ENCODE peak calls at places on chromosomes 6 and 20, in seven cellular contexts. E, M, A, J, Y, O and Q are unnamed samples.

GRCh38 chr20:11852189-11852588 is 65.5 kb upstream of the BTBD3 start:
- DNase-seq in E (no peak), M (no peak), A (no peak), J (no peak), Y (no peak), O (no peak), Q (no peak)

GRCh38 chr6:116764557-116764960 is 960 bp downstream of the FAM162B start:
- DNase-seq in E (no peak), M (no peak), A (no peak), J (no peak), Y (no peak), O (no peak), Q (peak; percentile 7)

GRCh38 chr20:16574656-16575355 is 1.6 kb upstream of the KIF16B start:
- DNase-seq in E (peak; percentile 88), M (peak; percentile 87), A (peak; percentile 63), J (no peak), Y (peak; percentile 53), O (peak; percentile 95), Q (peak; percentile 62)

GRCh38 chr20:53623454-53624206 is 30.0 kb upstream of the ZNF217 start:
- DNase-seq in E (peak; percentile 61), M (peak; percentile 63), A (peak; percentile 34), J (no peak), Y (no peak), O (peak; percentile 61), Q (peak; percentile 10)

GRCh38 chr6:156612361-156612760 is 164.8 kb upstream of the ARID1B start:
- DNase-seq in E (no peak), M (no peak), A (no peak), J (no peak), Y (no peak), O (no peak), Q (no peak)

GRCh38 chr6:95686858-95687257 is 109.5 kb downstream of the MANEA start:
- DNase-seq in E (no peak), M (no peak), A (no peak), J (no peak), Y (no peak), O (no peak), Q (no peak)

GRCh38 chr6:157989541-157990289 is 8.1 kb downstream of the SYNJ2 start:
- DNase-seq in E (peak; percentile 91), M (peak; percentile 90), A (no peak), J (no peak), Y (no peak), O (peak; percentile 88), Q (no peak)

GRCh38 chr6:53517021-53517420 is 27.9 kb downstream of the GCLC start:
- DNase-seq in E (no peak), M (no peak), A (no peak), J (no peak), Y (no peak), O (no peak), Q (no peak)

GRCh38 chr6:31797607-31798006 is 2.1 kb upstream of the VARS1 start:
- DNase-seq in E (no peak), M (no peak), A (peak; percentile 42), J (no peak), Y (no peak), O (no peak), Q (no peak)

GRCh38 chr6:71028877-71029252 is 72.0 kb upstream of the B3GAT2 start:
- DNase-seq in E (no peak), M (no peak), A (no peak), J (no peak), Y (no peak), O (no peak), Q (no peak)

GRCh38 chr6:26342106-26342999 is 22.6 kb upstream of the BTN3A2 start:
- DNase-seq in E (no peak), M (no peak), A (no peak), J (no peak), Y (no peak), O (no peak), Q (no peak)

GRCh38 chr6:33008944-33009861 is at the start of gene HLA-DOA:
- DNase-seq in E (no peak), M (no peak), A (peak; percentile 24), J (no peak), Y (no peak), O (no peak), Q (no peak)

GRCh38 chr20:56359212-56360132 is 698 bp downstream of the FAM210B start:
- DNase-seq in E (peak; percentile 39), M (peak; percentile 58), A (no peak), J (peak; percentile 26), Y (no peak), O (peak; percentile 68), Q (no peak)

GRCh38 chr6:47235964-47236760 is 73.5 kb downstream of the TNFRSF21 start:
- DNase-seq in E (peak; percentile 25), M (no peak), A (no peak), J (no peak), Y (no peak), O (peak; percentile 47), Q (no peak)

GRCh38 chr6:111750753-111751684 is 122.2 kb downstream of the FYN start:
- DNase-seq in E (no peak), M (no peak), A (peak; percentile 82), J (no peak), Y (no peak), O (no peak), Q (no peak)

GRCh38 chr6:126614642-126615504 is 275.0 kb downstream of the CENPW start:
- DNase-seq in E (no peak), M (no peak), A (no peak), J (no peak), Y (no peak), O (no peak), Q (no peak)

GRCh38 chr20:3094848-3095629 is 10.5 kb upstream of the AVP start:
- DNase-seq in E (no peak), M (no peak), A (no peak), J (no peak), Y (no peak), O (no peak), Q (no peak)

GRCh38 chr6:33837971-33838665 is 34.3 kb upstream of the MLN start:
- DNase-seq in E (no peak), M (no peak), A (no peak), J (peak; percentile 16), Y (no peak), O (no peak), Q (no peak)

GRCh38 chr6:162063666-162064065 is 663.9 kb downstream of the PRKN start:
- DNase-seq in E (no peak), M (no peak), A (no peak), J (no peak), Y (no peak), O (no peak), Q (no peak)

GRCh38 chr6:32047539-32047854 is 9.3 kb downstream of the CYP21A2 start:
- DNase-seq in E (no peak), M (no peak), A (no peak), J (no peak), Y (no peak), O (no peak), Q (no peak)

DNA sequence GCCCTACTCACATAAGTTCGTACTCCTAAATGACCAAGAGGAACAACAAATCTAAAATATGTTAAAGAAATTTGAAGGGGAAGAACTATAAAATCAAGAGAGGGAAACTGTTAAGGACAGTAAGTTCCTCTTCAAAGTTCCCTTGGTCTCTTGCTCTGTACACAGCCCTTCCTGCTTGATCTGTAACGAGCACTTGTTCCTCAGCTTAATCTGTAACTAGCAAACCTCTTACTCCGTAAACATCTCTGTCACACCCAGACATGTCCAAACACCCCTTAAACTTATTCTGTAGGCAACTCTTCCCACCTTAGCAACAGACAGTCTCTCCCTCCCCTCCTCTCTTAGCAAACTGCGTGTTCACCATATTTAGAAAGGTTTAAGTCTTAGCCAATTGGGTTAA is 29.9 kb downstream of the PLN start:
- DNase-seq in E (no peak), M (no peak), A (no peak), J (no peak), Y (no peak), O (no peak), Q (no peak)
- H3K9me3 ChIP-seq in E (no peaks in the 10 kb centered on the region), M (peaks cover 33% of the 10 kb centered on the region), A (no peaks in the 10 kb centered on the region), J (peaks cover 35% of the 10 kb centered on the region), Y (peaks cover 44% of the 10 kb centered on the region), O (peaks cover 58% of the 10 kb centered on the region), Q (peaks cover 32% of the 10 kb centered on the region)

GRCh38 chr20:45372241-45372640 is 5.9 kb downstream of the TP53TG5 start:
- DNase-seq in E (no peak), M (no peak), A (no peak), J (no peak), Y (no peak), O (no peak), Q (no peak)

GRCh38 chr20:45368221-45368980 is 5.4 kb downstream of the SYS1 start:
- DNase-seq in E (no peak), M (no peak), A (peak; percentile 51), J (no peak), Y (no peak), O (no peak), Q (no peak)

GRCh38 chr20:45372646-45373352 is 5.3 kb downstream of the TP53TG5 start:
- DNase-seq in E (no peak), M (no peak), A (no peak), J (no peak), Y (no peak), O (peak; percentile 65), Q (no peak)

GRCh38 chr20:45373353-45374100 is 4.6 kb downstream of the TP53TG5 start:
- DNase-seq in E (peak; percentile 93), M (peak; percentile 95), A (peak; percentile 87), J (no peak), Y (peak; percentile 72), O (peak; percentile 93), Q (peak; percentile 80)

DNA sequence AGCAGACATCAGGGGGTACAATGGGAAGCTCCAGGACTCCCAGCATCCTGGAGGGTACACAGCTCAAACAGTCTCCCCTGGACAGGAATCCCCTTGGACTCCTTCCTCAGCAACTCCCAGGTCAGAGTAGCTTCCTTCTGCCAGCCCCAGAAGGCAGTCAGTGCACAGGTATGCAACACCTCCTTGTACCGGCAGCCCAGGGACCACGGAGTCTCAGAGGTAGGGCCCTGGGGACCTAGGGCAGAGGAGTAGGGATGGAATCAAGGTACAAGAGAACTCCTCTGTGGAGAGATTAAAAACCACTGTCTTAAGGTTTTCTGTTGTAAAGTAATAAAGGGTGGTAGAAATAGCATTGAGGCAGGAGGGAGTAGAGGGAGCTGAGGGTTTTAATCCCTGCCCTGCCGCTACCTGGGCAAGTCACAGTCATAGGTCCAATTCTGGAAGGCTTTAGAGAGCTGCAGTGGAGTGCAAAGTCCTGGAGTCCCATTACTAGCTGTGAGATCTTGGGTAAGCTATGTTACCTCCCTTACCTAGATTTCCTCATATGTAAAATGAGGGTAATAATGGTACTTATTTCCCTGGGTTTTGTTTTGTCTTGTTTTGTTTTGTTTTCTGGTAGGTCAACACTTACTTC is 7.4 kb downstream of the TP53TG5 start:
- DNase-seq in E (no peak), M (no peak), A (no peak), J (no peak), Y (no peak), O (no peak), Q (no peak)
- H3K9me3 ChIP-seq in E (no peaks in the 10 kb centered on the region), M (no peaks in the 10 kb centered on the region), A (no peaks in the 10 kb centered on the region), J (no peaks in the 10 kb centered on the region), Y (no peaks in the 10 kb centered on the region), O (no peaks in the 10 kb centered on the region), Q (no peaks in the 10 kb centered on the region)

GRCh38 chr20:31236953-31237352 is 20.5 kb upstream of the DEFB115 start:
- DNase-seq in E (no peak), M (no peak), A (no peak), J (no peak), Y (no peak), O (no peak), Q (no peak)
- H3K9me3 ChIP-seq in E (no peaks in the 10 kb centered on the region), M (peaks cover 67% of the 10 kb centered on the region), A (peaks cover 4% of the 10 kb centered on the region), J (peaks cover 83% of the 10 kb centered on the region), Y (peaks cover 36% of the 10 kb centered on the region), O (peaks cover 99% of the 10 kb centered on the region), Q (peaks cover 23% of the 10 kb centered on the region)

DNA sequence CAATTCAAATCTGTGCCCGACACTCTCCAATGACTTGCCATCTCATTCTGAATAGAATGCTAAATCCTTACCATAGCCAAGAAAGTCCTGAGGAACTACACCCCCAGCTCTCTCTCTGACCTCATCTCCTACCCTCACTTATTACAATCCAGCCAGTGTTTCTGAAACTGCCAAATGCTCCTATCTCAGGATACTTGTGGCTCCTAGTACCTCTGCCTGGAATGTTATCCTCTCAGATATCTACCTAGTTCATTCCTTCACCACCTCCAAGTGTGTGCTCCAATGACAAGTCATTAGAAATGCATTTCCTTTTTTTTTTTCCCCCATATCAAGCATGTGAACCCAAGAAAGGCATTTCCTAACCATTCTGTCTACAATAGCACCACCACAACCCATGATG is 24.4 kb downstream of the ZNF184 start:
- DNase-seq in E (no peak), M (no peak), A (no peak), J (no peak), Y (no peak), O (no peak), Q (no peak)
- H3K9me3 ChIP-seq in E (peaks cover 3% of the 10 kb centered on the region), M (peaks cover 36% of the 10 kb centered on the region), A (peaks cover 11% of the 10 kb centered on the region), J (peaks cover 27% of the 10 kb centered on the region), Y (peaks cover 86% of the 10 kb centered on the region), O (peaks cover 78% of the 10 kb centered on the region), Q (peaks cover 46% of the 10 kb centered on the region)